ENCODE peak calls at places on chromosomes 4 and X, in four cellular contexts. W is stomach, B is bronchial epithelial cell, H is astrocyte of the spinal cord. T is an unnamed sample.
A peak's percentile ranks its signal among the peaks of the same experiment; 100 is the strongest.

GRCh38 chr4:94978904-94979303 is 221.1 kb downstream of the BMPR1B start:
- DNase-seq in H (peak; percentile 78), W (no peak), B (peak; percentile 51), T (no peak)

GRCh38 chr4:38940476-38940875 is 72.9 kb downstream of the FAM114A1 start:
- DNase-seq in W (no peak), H (no peak), B (no peak), T (no peak)

GRCh38 chr4:78567502-78568075 is 16.0 kb downstream of the ANXA3 start:
- DNase-seq in H (no peak), W (no peak), B (no peak), T (no peak)

GRCh38 chrX:44332437-44332836 is 11.0 kb downstream of the EFHC2 start:
- DNase-seq in B (no peak), W (no peak), H (no peak), T (no peak)

GRCh38 chrX:12890467-12890866 is 16.0 kb upstream of the TLR8 start:
- DNase-seq in B (no peak), H (no peak), W (no peak), T (no peak)

GRCh38 chr4:155377281-155377680 is 516 bp upstream of the MAP9 start:
- DNase-seq in B (peak; percentile 58), W (no peak), H (peak; percentile 27), T (no peak)

GRCh38 chrX:13197961-13198761 is 121.7 kb downstream of the ATXN3L start:
- DNase-seq in H (no peak), B (no peak), W (no peak), T (no peak)

GRCh38 chr4:2489081-2489805 is 20.3 kb downstream of the RNF4 start:
- DNase-seq in B (no peak), H (no peak), W (no peak), T (no peak)

GRCh38 chrX:68686684-68687045 is 39.2 kb downstream of the STARD8 start:
- DNase-seq in W (no peak), H (peak; percentile 24), B (peak; percentile 35), T (no peak)

GRCh38 chrX:31353095-31353494 is 281.3 kb upstream of the FTHL17 start:
- DNase-seq in W (no peak), B (peak; percentile 89), H (peak; percentile 45), T (no peak)

GRCh38 chr4:144223654-144224053 is 83.1 kb upstream of the GYPA start:
- DNase-seq in W (no peak), H (no peak), B (no peak), T (no peak)

GRCh38 chr4:138845664-138846063 is 169.9 kb upstream of the NOCT start:
- DNase-seq in H (no peak), W (no peak), B (no peak), T (no peak)

GRCh38 chrX:134480061-134480460 is 20.1 kb downstream of the HPRT1 start:
- DNase-seq in H (no peak), B (peak; percentile 80), W (no peak), T (no peak)

GRCh38 chrX:110210417-110211139 is 107.3 kb downstream of the AMMECR1 start:
- DNase-seq in B (peak; percentile 73), H (peak; percentile 75), W (no peak), T (no peak)

GRCh38 chrX:2862404-2862803 is 33.7 kb downstream of the GYG2 start:
- DNase-seq in B (no peak), H (no peak), W (no peak), T (no peak)

GRCh38 chrX:141468940-141469339 is 115.6 kb downstream of the SPANXA1 start:
- DNase-seq in H (peak; percentile 46), B (peak; percentile 44), W (no peak), T (no peak)

GRCh38 chrX:133376422-133376821 is 38.9 kb downstream of the GPC4 start:
- DNase-seq in B (no peak), W (no peak), H (no peak), T (no peak)

GRCh38 chrX:2647627-2648026 is 43.5 kb upstream of the CD99 start:
- DNase-seq in W (no peak), H (no peak), B (no peak), T (no peak)

GRCh38 chr4:21134994-21135393 is 434.7 kb downstream of the PACRGL start:
- DNase-seq in B (peak; percentile 41), H (peak; percentile 35), W (no peak), T (no peak)

GRCh38 chr4:183350317-183351071 is 28.3 kb upstream of the CLDN24 start:
- DNase-seq in B (no peak), H (no peak), W (peak; percentile 10), T (no peak)

GRCh38 chr4:108384544-108384943 is 215.8 kb upstream of the LEF1 start:
- DNase-seq in H (no peak), B (no peak), W (no peak), T (no peak)

GRCh38 chr4:78747328-78747946 is 28.7 kb upstream of the BMP2K start:
- DNase-seq in B (no peak), H (no peak), W (no peak), T (no peak)

GRCh38 chr4:25088342-25088952 is 57.7 kb upstream of the LGI2 start:
- DNase-seq in B (no peak), W (no peak), H (no peak), T (no peak)

DNA sequence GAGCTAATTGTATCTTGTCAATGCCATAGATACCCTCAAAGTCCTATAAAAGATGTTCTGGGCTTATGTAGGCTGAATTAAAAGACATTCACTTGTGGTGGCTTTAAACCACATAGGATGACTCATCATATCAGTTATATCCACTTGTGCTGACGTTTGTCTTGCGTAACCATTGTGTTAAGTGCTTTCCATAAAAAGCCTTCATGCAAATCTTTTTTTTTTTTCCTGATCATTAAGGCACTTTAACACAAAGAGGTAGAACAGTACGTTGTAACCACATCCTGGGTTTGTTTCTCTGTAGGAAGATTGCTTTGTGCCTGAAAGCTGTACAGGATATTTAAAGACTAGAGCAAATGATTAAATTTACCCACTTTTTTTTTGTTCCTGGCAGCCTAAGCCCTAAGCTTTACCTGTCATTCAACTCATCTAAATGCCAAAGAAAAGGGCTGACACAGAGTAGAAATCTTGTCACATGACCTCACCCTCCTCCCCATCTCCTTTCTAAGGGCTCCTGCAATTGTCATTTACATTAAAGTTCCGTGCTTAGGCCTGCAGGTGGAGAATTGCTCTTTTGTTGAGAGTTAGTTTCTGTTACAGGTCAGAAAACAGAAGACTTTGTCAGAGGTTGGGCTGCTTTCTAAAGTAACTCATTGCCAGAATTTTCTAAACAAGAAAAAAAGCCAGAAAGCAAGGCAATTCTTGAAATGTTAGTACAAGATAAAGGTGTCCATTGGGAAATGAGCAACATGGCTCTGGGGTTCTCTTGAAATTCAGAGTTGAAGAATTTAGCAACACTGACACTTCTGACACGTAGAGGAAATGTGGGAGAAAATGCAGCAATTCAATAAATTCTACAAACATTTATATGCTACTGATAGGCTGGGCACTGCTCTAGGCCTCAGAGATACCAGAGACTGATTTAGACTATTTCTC is 555.6 kb downstream of the PPARGC1A start:
- DNase-seq in H (peak; percentile 96), B (peak; percentile 95), W (no peak), T (no peak)
- TF ChIP-seq CTCF in H (no peak), B (no peak), W (no peak), T (no peak)

GRCh38 chr4:114272226-114272625 is 292.8 kb upstream of the ARSJ start:
- DNase-seq in H (peak; percentile 97), W (no peak), B (peak; percentile 98), T (no peak)
- TF ChIP-seq CTCF in H (no peak), W (no peak), B (no peak), T (no peak)

GRCh38 chr4:7850489-7850888 is 89.2 kb downstream of the AFAP1 start:
- DNase-seq in H (no peak), W (no peak), B (no peak), T (no peak)
- TF ChIP-seq CTCF in H (no peak), W (no peak), B (no peak), T (no peak)

DNA sequence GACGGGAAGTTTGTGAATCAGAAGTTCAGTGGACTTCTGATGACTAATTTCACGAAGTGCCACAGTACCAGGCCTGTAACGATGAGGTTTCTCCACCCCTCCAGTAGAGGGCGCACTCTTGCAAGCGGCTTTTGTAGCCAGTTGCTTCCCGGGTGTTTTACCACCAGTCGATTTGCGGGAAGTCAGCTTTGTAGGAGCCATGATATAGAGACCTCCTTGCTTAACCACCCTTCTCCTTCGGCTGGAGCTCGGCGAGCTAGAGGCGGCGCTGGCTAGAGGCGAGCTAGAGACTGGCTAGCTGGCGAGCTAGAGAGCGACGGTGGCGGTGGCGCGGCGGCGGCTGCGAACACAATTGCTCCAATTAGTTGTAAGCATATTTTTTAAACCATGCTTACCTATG is 72.0 kb downstream of the IL1RAPL1 start:
- DNase-seq in W (no peak), B (no peak), H (no peak), T (no peak)
- TF ChIP-seq CTCF in W (no peak), B (peak; percentile 7), H (peak; percentile 33), T (no peak)

GRCh38 chr4:71732066-71732465 is 51.8 kb downstream of the GC start:
- DNase-seq in H (peak; percentile 2), W (no peak), B (no peak), T (no peak)

GRCh38 chr4:71729856-71730255 is 54.0 kb downstream of the GC start:
- DNase-seq in H (no peak), W (no peak), B (no peak), T (no peak)

DNA sequence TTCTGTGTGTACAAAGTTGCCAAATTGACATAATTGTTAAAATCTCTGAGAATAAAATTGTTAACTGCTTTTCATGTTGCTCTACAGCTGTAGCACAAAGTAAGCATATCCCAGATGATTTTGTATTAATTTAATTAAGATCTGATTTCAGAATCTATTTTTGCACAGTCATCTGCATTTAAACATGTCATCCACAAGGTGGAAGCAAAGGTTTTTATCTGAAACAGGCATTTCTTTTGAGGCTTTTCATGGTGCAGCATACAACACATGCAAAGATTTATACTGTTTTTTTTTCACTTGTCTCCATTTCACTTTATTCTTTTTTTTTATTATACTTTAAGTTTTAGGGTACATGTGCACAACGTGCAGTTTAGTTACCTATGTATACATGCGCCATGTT is 51.2 kb downstream of the GC start:
- DNase-seq in B (peak; percentile 52), W (no peak), H (peak; percentile 52), T (no peak)
- TF ChIP-seq CTCF in B (peak; percentile 39), W (peak; percentile 22), H (peak; percentile 37), T (peak; percentile 45)

GRCh38 chrX:66110112-66110511 is 53.9 kb upstream of the HEPH start:
- DNase-seq in B (peak; percentile 23), H (no peak), W (no peak), T (no peak)
- TF ChIP-seq CTCF in B (peak; percentile 22), H (peak; percentile 8), W (no peak), T (peak; percentile 27)

GRCh38 chr4:63556332-63556731 is 852.9 kb downstream of the TECRL start:
- DNase-seq in W (no peak), B (no peak), H (no peak), T (no peak)
- TF ChIP-seq CTCF in W (no peak), B (no peak), H (no peak), T (peak; percentile 7)

GRCh38 chr4:55554453-55555030 is 7.8 kb upstream of the CLOCK start:
- DNase-seq in H (peak; percentile 62), W (no peak), B (peak; percentile 40), T (no peak)
- TF ChIP-seq CTCF in H (peak; percentile 50), W (no peak), B (peak; percentile 21), T (no peak)

DNA sequence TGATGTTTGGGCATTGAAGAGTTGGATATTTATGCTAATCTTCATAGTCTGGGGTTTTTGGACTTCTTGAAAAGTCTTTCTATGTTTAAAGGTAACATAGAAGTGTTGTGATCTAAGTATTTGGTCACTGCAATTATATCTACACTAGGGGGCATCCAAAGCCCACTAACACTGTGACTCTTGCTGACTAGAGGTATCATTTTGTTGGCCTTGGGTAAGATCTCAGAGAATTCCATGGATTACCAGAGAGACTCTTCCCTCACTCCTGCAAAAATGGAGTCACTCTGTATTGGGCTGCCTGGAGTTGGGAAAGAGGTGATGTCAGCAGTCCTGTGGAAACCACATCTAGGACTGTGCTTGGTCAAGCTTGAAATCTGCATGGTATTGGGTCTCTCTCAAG is 1077.6 kb downstream of the FAM133A start:
- DNase-seq in W (no peak), B (no peak), H (no peak), T (no peak)
- TF ChIP-seq CTCF in W (no peak), B (no peak), H (no peak), T (peak; percentile 34)